ENCODE peak calls at places on chromosomes 6 and 20, in eight cellular contexts. One of them, this sample, is unnamed.

GRCh38 chr20:9079038-9079731 is 10.3 kb downstream of the PLCB4 start:
- DNase-seq in Calu3: no peak
- DNase-seq in lower leg skin: no peak
- DNase-seq in CD4-positive, alpha-beta T cell: no peak
- DNase-seq in cardiac muscle cell: no peak
- DNase-seq in GM13976: no peak
- DNase-seq in progenitor cell of endocrine pancreas: no peak
- DNase-seq in fibroblast of the aortic adventitia: no peak
- DNase-seq in this sample: no peak

GRCh38 chr6:127015858-127016257 is 102.6 kb upstream of the RSPO3 start:
- DNase-seq in CD4-positive, alpha-beta T cell: no peak
- DNase-seq in fibroblast of the aortic adventitia: no peak
- DNase-seq in progenitor cell of endocrine pancreas: no peak
- DNase-seq in Calu3: no peak
- DNase-seq in GM13976: no peak
- DNase-seq in lower leg skin: no peak
- DNase-seq in cardiac muscle cell: no peak
- DNase-seq in this sample: no peak

GRCh38 chr20:7174554-7174953 is 407.1 kb downstream of the BMP2 start:
- DNase-seq in progenitor cell of endocrine pancreas: no peak
- DNase-seq in cardiac muscle cell: no peak
- DNase-seq in Calu3: no peak
- DNase-seq in CD4-positive, alpha-beta T cell: no peak
- DNase-seq in fibroblast of the aortic adventitia: no peak
- DNase-seq in lower leg skin: no peak
- DNase-seq in GM13976: no peak
- DNase-seq in this sample: no peak

GRCh38 chr6:113586966-113587699 is 270.0 kb upstream of the MARCKS start:
- DNase-seq in GM13976: no peak
- DNase-seq in CD4-positive, alpha-beta T cell: no peak
- DNase-seq in cardiac muscle cell: peak; percentile 75
- DNase-seq in fibroblast of the aortic adventitia: no peak
- DNase-seq in Calu3: no peak
- DNase-seq in lower leg skin: no peak
- DNase-seq in progenitor cell of endocrine pancreas: no peak
- DNase-seq in this sample: no peak

GRCh38 chr6:32095338-32096086 is 13.6 kb downstream of the TNXB start:
- DNase-seq in GM13976: no peak
- DNase-seq in Calu3: peak; percentile 54
- DNase-seq in fibroblast of the aortic adventitia: no peak
- DNase-seq in CD4-positive, alpha-beta T cell: no peak
- DNase-seq in progenitor cell of endocrine pancreas: no peak
- DNase-seq in cardiac muscle cell: no peak
- DNase-seq in lower leg skin: no peak
- DNase-seq in this sample: no peak

GRCh38 chr6:44254957-44255808 is 2.1 kb downstream of the SLC35B2 start:
- DNase-seq in fibroblast of the aortic adventitia: no peak
- DNase-seq in cardiac muscle cell: no peak
- DNase-seq in Calu3: peak; percentile 33
- DNase-seq in GM13976: no peak
- DNase-seq in CD4-positive, alpha-beta T cell: no peak
- DNase-seq in lower leg skin: no peak
- DNase-seq in progenitor cell of endocrine pancreas: no peak
- DNase-seq in this sample: no peak

GRCh38 chr6:17012421-17013225 is 89.2 kb upstream of the STMND1 start:
- DNase-seq in cardiac muscle cell: peak; percentile 53
- DNase-seq in progenitor cell of endocrine pancreas: no peak
- DNase-seq in lower leg skin: no peak
- DNase-seq in GM13976: no peak
- DNase-seq in CD4-positive, alpha-beta T cell: no peak
- DNase-seq in Calu3: no peak
- DNase-seq in fibroblast of the aortic adventitia: peak; percentile 57
- DNase-seq in this sample: no peak

GRCh38 chr20:14937021-14937420 is 599.6 kb upstream of the FLRT3 start:
- DNase-seq in cardiac muscle cell: no peak
- DNase-seq in Calu3: no peak
- DNase-seq in progenitor cell of endocrine pancreas: no peak
- DNase-seq in GM13976: no peak
- DNase-seq in CD4-positive, alpha-beta T cell: no peak
- DNase-seq in fibroblast of the aortic adventitia: no peak
- DNase-seq in lower leg skin: no peak
- DNase-seq in this sample: no peak

GRCh38 chr20:42100137-42100704 is 482.0 kb upstream of the CHD6 start:
- DNase-seq in progenitor cell of endocrine pancreas: no peak
- DNase-seq in fibroblast of the aortic adventitia: no peak
- DNase-seq in Calu3: no peak
- DNase-seq in GM13976: no peak
- DNase-seq in lower leg skin: no peak
- DNase-seq in cardiac muscle cell: no peak
- DNase-seq in CD4-positive, alpha-beta T cell: no peak
- DNase-seq in this sample: no peak

GRCh38 chr6:13278184-13278583 is 50.2 kb downstream of the TBC1D7 start:
- DNase-seq in fibroblast of the aortic adventitia: no peak
- DNase-seq in lower leg skin: no peak
- DNase-seq in progenitor cell of endocrine pancreas: no peak
- DNase-seq in CD4-positive, alpha-beta T cell: no peak
- DNase-seq in cardiac muscle cell: peak; percentile 20
- DNase-seq in Calu3: no peak
- DNase-seq in GM13976: no peak
- DNase-seq in this sample: no peak

GRCh38 chr6:6694825-6695710 is 106.5 kb downstream of the LY86 start:
- DNase-seq in lower leg skin: peak; percentile 73
- DNase-seq in progenitor cell of endocrine pancreas: no peak
- DNase-seq in GM13976: no peak
- DNase-seq in Calu3: peak; percentile 29
- DNase-seq in fibroblast of the aortic adventitia: peak; percentile 51
- DNase-seq in cardiac muscle cell: peak; percentile 24
- DNase-seq in CD4-positive, alpha-beta T cell: no peak
- DNase-seq in this sample: no peak

GRCh38 chr6:44072452-44072958 is 54.7 kb downstream of the MRPL14 start:
- DNase-seq in Calu3: peak; percentile 88
- DNase-seq in GM13976: no peak
- DNase-seq in fibroblast of the aortic adventitia: no peak
- DNase-seq in cardiac muscle cell: no peak
- DNase-seq in progenitor cell of endocrine pancreas: no peak
- DNase-seq in lower leg skin: no peak
- DNase-seq in CD4-positive, alpha-beta T cell: no peak
- DNase-seq in this sample: no peak

GRCh38 chr6:44630125-44631028 is 242.9 kb downstream of the CDC5L start:
- DNase-seq in GM13976: peak; percentile 60
- DNase-seq in CD4-positive, alpha-beta T cell: no peak
- DNase-seq in fibroblast of the aortic adventitia: peak; percentile 72
- DNase-seq in cardiac muscle cell: peak; percentile 69
- DNase-seq in progenitor cell of endocrine pancreas: peak; percentile 18
- DNase-seq in lower leg skin: no peak
- DNase-seq in Calu3: peak; percentile 70
- DNase-seq in this sample: no peak

GRCh38 chr6:26457407-26457795 is 354 bp upstream of the BTN2A1 start:
- DNase-seq in GM13976: no peak
- DNase-seq in fibroblast of the aortic adventitia: no peak
- DNase-seq in lower leg skin: no peak
- DNase-seq in cardiac muscle cell: peak; percentile 48
- DNase-seq in Calu3: no peak
- DNase-seq in progenitor cell of endocrine pancreas: no peak
- DNase-seq in CD4-positive, alpha-beta T cell: no peak
- DNase-seq in this sample: no peak

GRCh38 chr20:50493881-50494253 is 16.3 kb upstream of the PTPN1 start:
- DNase-seq in progenitor cell of endocrine pancreas: no peak
- DNase-seq in lower leg skin: no peak
- DNase-seq in cardiac muscle cell: no peak
- DNase-seq in fibroblast of the aortic adventitia: no peak
- DNase-seq in CD4-positive, alpha-beta T cell: no peak
- DNase-seq in Calu3: no peak
- DNase-seq in GM13976: no peak
- DNase-seq in this sample: no peak

GRCh38 chr6:11810854-11811643 is 32.4 kb upstream of the ADTRP start:
- DNase-seq in CD4-positive, alpha-beta T cell: no peak
- DNase-seq in Calu3: no peak
- DNase-seq in lower leg skin: no peak
- DNase-seq in cardiac muscle cell: no peak
- DNase-seq in fibroblast of the aortic adventitia: peak; percentile 34
- DNase-seq in progenitor cell of endocrine pancreas: no peak
- DNase-seq in GM13976: no peak
- DNase-seq in this sample: no peak

GRCh38 chr20:50957276-50957675 is 1.1 kb downstream of the DPM1 start:
- DNase-seq in lower leg skin: no peak
- DNase-seq in GM13976: no peak
- DNase-seq in fibroblast of the aortic adventitia: peak; percentile 52
- DNase-seq in cardiac muscle cell: no peak
- DNase-seq in CD4-positive, alpha-beta T cell: no peak
- DNase-seq in Calu3: no peak
- DNase-seq in progenitor cell of endocrine pancreas: no peak
- DNase-seq in this sample: no peak

GRCh38 chr20:46649965-46650542 is 1.2 kb downstream of the SLC13A3 start:
- DNase-seq in GM13976: no peak
- DNase-seq in Calu3: no peak
- DNase-seq in cardiac muscle cell: no peak
- DNase-seq in lower leg skin: no peak
- DNase-seq in fibroblast of the aortic adventitia: no peak
- DNase-seq in CD4-positive, alpha-beta T cell: no peak
- DNase-seq in progenitor cell of endocrine pancreas: no peak
- DNase-seq in this sample: no peak

GRCh38 chr20:57711311-57711712 is 1.5 kb upstream of the PMEPA1 start:
- DNase-seq in GM13976: no peak
- DNase-seq in progenitor cell of endocrine pancreas: no peak
- DNase-seq in lower leg skin: no peak
- DNase-seq in cardiac muscle cell: no peak
- DNase-seq in fibroblast of the aortic adventitia: no peak
- DNase-seq in Calu3: peak; percentile 78
- DNase-seq in CD4-positive, alpha-beta T cell: no peak
- DNase-seq in this sample: no peak

GRCh38 chr6:34059914-34060313 is 86.0 kb downstream of the GRM4 start:
- DNase-seq in GM13976: no peak
- DNase-seq in fibroblast of the aortic adventitia: no peak
- DNase-seq in Calu3: no peak
- DNase-seq in cardiac muscle cell: no peak
- DNase-seq in CD4-positive, alpha-beta T cell: no peak
- DNase-seq in progenitor cell of endocrine pancreas: no peak
- DNase-seq in lower leg skin: no peak
- DNase-seq in this sample: no peak
- TF ChIP-seq CTCF in GM13976: no peak
- TF ChIP-seq CTCF in fibroblast of the aortic adventitia: no peak
- TF ChIP-seq CTCF in Calu3: no peak
- TF ChIP-seq CTCF in cardiac muscle cell: no peak
- TF ChIP-seq CTCF in CD4-positive, alpha-beta T cell: no peak
- TF ChIP-seq CTCF in progenitor cell of endocrine pancreas: no peak
- TF ChIP-seq CTCF in lower leg skin: no peak
- TF ChIP-seq CTCF in this sample: no peak

GRCh38 chr6:30687659-30688431 is 1.4 kb upstream of the PPP1R18 start:
- DNase-seq in cardiac muscle cell: no peak
- DNase-seq in progenitor cell of endocrine pancreas: no peak
- DNase-seq in Calu3: peak; percentile 39
- DNase-seq in GM13976: no peak
- DNase-seq in fibroblast of the aortic adventitia: peak; percentile 59
- DNase-seq in lower leg skin: no peak
- DNase-seq in CD4-positive, alpha-beta T cell: no peak
- DNase-seq in this sample: no peak
- TF ChIP-seq CTCF in cardiac muscle cell: peak; percentile 26
- TF ChIP-seq CTCF in progenitor cell of endocrine pancreas: no peak
- TF ChIP-seq CTCF in Calu3: no peak
- TF ChIP-seq CTCF in GM13976: no peak
- TF ChIP-seq CTCF in fibroblast of the aortic adventitia: peak; percentile 41
- TF ChIP-seq CTCF in lower leg skin: no peak
- TF ChIP-seq CTCF in CD4-positive, alpha-beta T cell: no peak
- TF ChIP-seq CTCF in this sample: no peak

DNA sequence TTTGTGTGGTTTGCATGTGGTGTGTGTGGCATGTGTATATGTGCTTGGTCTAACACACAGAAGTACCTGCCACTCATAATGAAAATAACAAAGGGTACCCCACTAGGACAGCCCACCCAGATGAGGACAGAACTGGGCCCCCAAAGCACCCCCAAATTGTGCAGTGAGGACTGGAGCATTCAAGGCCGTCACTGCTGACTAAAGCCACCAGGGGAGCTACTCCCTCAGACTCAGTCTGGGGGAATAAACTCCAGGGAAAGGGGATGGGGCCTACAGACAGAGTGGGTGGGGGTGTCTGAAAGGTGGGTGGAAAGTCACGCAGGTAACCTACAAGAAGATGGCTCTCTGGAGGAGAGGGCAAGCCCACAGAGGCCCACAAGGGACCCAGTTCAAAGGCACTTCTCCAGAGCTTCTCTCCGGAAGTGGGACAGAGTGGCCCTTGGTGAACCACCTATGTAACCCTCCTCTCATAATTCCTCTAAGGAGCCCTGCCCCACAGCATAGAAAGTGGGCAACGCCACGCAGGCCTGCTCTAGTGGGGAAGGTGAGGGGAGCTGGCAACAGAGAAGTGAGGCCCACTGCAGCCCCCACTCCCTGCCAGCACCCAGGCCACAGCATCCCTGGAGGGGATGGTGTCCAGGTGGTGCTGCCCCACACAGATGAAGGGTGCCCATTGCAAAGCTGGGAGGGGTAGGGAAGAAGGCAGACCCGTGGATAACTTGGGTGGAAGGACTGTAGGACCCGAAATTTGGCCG is 122.8 kb upstream of the MAFB start:
- DNase-seq in progenitor cell of endocrine pancreas: no peak
- DNase-seq in cardiac muscle cell: no peak
- DNase-seq in lower leg skin: no peak
- DNase-seq in CD4-positive, alpha-beta T cell: no peak
- DNase-seq in Calu3: no peak
- DNase-seq in GM13976: no peak
- DNase-seq in fibroblast of the aortic adventitia: no peak
- DNase-seq in this sample: no peak
- TF ChIP-seq CTCF in progenitor cell of endocrine pancreas: peak; percentile 31
- TF ChIP-seq CTCF in cardiac muscle cell: no peak
- TF ChIP-seq CTCF in lower leg skin: no peak
- TF ChIP-seq CTCF in CD4-positive, alpha-beta T cell: no peak
- TF ChIP-seq CTCF in Calu3: no peak
- TF ChIP-seq CTCF in GM13976: no peak
- TF ChIP-seq CTCF in fibroblast of the aortic adventitia: no peak
- TF ChIP-seq CTCF in this sample: no peak

GRCh38 chr20:955656-956055 is 39.5 kb upstream of the ANGPT4 start:
- DNase-seq in CD4-positive, alpha-beta T cell: no peak
- DNase-seq in GM13976: no peak
- DNase-seq in fibroblast of the aortic adventitia: no peak
- DNase-seq in Calu3: no peak
- DNase-seq in cardiac muscle cell: no peak
- DNase-seq in progenitor cell of endocrine pancreas: no peak
- DNase-seq in lower leg skin: no peak
- DNase-seq in this sample: no peak

GRCh38 chr20:955111-955510 is 39.0 kb upstream of the ANGPT4 start:
- DNase-seq in lower leg skin: no peak
- DNase-seq in cardiac muscle cell: no peak
- DNase-seq in progenitor cell of endocrine pancreas: no peak
- DNase-seq in GM13976: no peak
- DNase-seq in CD4-positive, alpha-beta T cell: no peak
- DNase-seq in fibroblast of the aortic adventitia: no peak
- DNase-seq in Calu3: no peak
- DNase-seq in this sample: no peak

GRCh38 chr20:951384-952169 is 35.4 kb upstream of the ANGPT4 start:
- DNase-seq in CD4-positive, alpha-beta T cell: no peak
- DNase-seq in progenitor cell of endocrine pancreas: no peak
- DNase-seq in Calu3: no peak
- DNase-seq in GM13976: no peak
- DNase-seq in cardiac muscle cell: no peak
- DNase-seq in lower leg skin: no peak
- DNase-seq in fibroblast of the aortic adventitia: no peak
- DNase-seq in this sample: no peak

GRCh38 chr20:952196-952795 is 36.2 kb upstream of the ANGPT4 start:
- DNase-seq in fibroblast of the aortic adventitia: no peak
- DNase-seq in cardiac muscle cell: no peak
- DNase-seq in CD4-positive, alpha-beta T cell: no peak
- DNase-seq in Calu3: no peak
- DNase-seq in progenitor cell of endocrine pancreas: no peak
- DNase-seq in GM13976: no peak
- DNase-seq in lower leg skin: no peak
- DNase-seq in this sample: no peak

GRCh38 chr20:953742-954141 is 37.6 kb upstream of the ANGPT4 start:
- DNase-seq in CD4-positive, alpha-beta T cell: no peak
- DNase-seq in lower leg skin: no peak
- DNase-seq in cardiac muscle cell: peak; percentile 45
- DNase-seq in progenitor cell of endocrine pancreas: no peak
- DNase-seq in Calu3: no peak
- DNase-seq in fibroblast of the aortic adventitia: no peak
- DNase-seq in GM13976: no peak
- DNase-seq in this sample: no peak
- TF ChIP-seq CTCF in CD4-positive, alpha-beta T cell: no peak
- TF ChIP-seq CTCF in lower leg skin: no peak
- TF ChIP-seq CTCF in cardiac muscle cell: peak; percentile 48
- TF ChIP-seq CTCF in progenitor cell of endocrine pancreas: peak; percentile 32
- TF ChIP-seq CTCF in Calu3: no peak
- TF ChIP-seq CTCF in fibroblast of the aortic adventitia: no peak
- TF ChIP-seq CTCF in GM13976: no peak
- TF ChIP-seq CTCF in this sample: no peak